ENCODE peak calls at places on chromosomes 3 and 15, in six cellular contexts. V, S, H, R, O and T are unnamed samples.

GRCh38 chr3:43080726-43081568 is 24.9 kb downstream of the POMGNT2 start:
- DNase-seq in V (no peak), S (no peak), H (no peak), R (no peak), O (no peak), T (no peak)

GRCh38 chr3:40191850-40192448 is 117.6 kb upstream of the EIF1B start:
- DNase-seq in V (peak; percentile 55), S (peak; percentile 23), H (peak; percentile 75), R (peak; percentile 43), O (peak; percentile 83), T (peak; percentile 79)

GRCh38 chr3:122942937-122943827 is 84.4 kb downstream of the SEMA5B start:
- DNase-seq in V (peak; percentile 66), S (no peak), H (peak; percentile 98), R (peak; percentile 13), O (no peak), T (peak; percentile 97)

GRCh38 chr3:41717591-41718093 is 244.3 kb downstream of the ULK4 start:
- DNase-seq in V (no peak), S (no peak), H (no peak), R (no peak), O (no peak), T (no peak)

GRCh38 chr3:196284396-196284795 is 3.1 kb downstream of the PCYT1A start:
- DNase-seq in V (peak; percentile 70), S (no peak), H (no peak), R (no peak), O (no peak), T (no peak)

GRCh38 chr3:161423911-161424522 is 52.7 kb upstream of the SPTSSB start:
- DNase-seq in V (peak; percentile 54), S (no peak), H (peak; percentile 46), R (no peak), O (no peak), T (peak; percentile 45)

GRCh38 chr3:150544726-150545125 is 1.6 kb downstream of the SERP1 start:
- DNase-seq in V (peak; percentile 38), S (no peak), H (no peak), R (no peak), O (no peak), T (no peak)

GRCh38 chr3:27939510-27939909 is 217.4 kb upstream of the EOMES start:
- DNase-seq in V (peak; percentile 33), S (no peak), H (no peak), R (no peak), O (no peak), T (no peak)

GRCh38 chr3:50567011-50567385 is 549 bp downstream of the C3orf18 start:
- DNase-seq in V (no peak), S (no peak), H (no peak), R (no peak), O (no peak), T (no peak)

GRCh38 chr15:58748787-58749531 is 548 bp downstream of the ADAM10 start:
- DNase-seq in V (peak; percentile 84), S (peak; percentile 21), H (peak; percentile 60), R (no peak), O (peak; percentile 80), T (peak; percentile 78)

GRCh38 chr3:185188816-185189215 is 36.0 kb upstream of the C3orf70 start:
- DNase-seq in V (no peak), S (no peak), H (no peak), R (no peak), O (no peak), T (no peak)

GRCh38 chr15:40688932-40689799 is 5.8 kb upstream of the RAD51 start:
- DNase-seq in V (no peak), S (no peak), H (no peak), R (no peak), O (no peak), T (no peak)

GRCh38 chr3:6326760-6327159 is 534.2 kb upstream of the GRM7 start:
- DNase-seq in V (no peak), S (no peak), H (no peak), R (no peak), O (no peak), T (no peak)

GRCh38 chr15:80638553-80639167 is 56.5 kb upstream of the ABHD17C start:
- DNase-seq in V (no peak), S (no peak), H (no peak), R (no peak), O (no peak), T (no peak)

GRCh38 chr3:126607214-126607908 is 47.6 kb downstream of the TXNRD3 start:
- DNase-seq in V (peak; percentile 75), S (no peak), H (no peak), R (peak; percentile 9), O (no peak), T (no peak)

GRCh38 chr3:185402561-185402960 is 39.6 kb downstream of the MAP3K13 start:
- DNase-seq in V (peak; percentile 43), S (no peak), H (no peak), R (peak; percentile 31), O (no peak), T (no peak)

GRCh38 chr3:58754074-58754473 is 87.5 kb upstream of the FAM3D start:
- DNase-seq in V (no peak), S (no peak), H (no peak), R (no peak), O (no peak), T (no peak)

GRCh38 chr15:51917493-51917892 is 54.1 kb downstream of the LEO1 start:
- DNase-seq in V (peak; percentile 29), S (no peak), H (peak; percentile 67), R (no peak), O (no peak), T (peak; percentile 55)

GRCh38 chr15:101045835-101046691 is 126.9 kb downstream of the LRRK1 start:
- DNase-seq in V (no peak), S (no peak), H (no peak), R (no peak), O (peak; percentile 45), T (peak; percentile 16)

GRCh38 chr15:43749690-43750345 is 3.6 kb downstream of the PDIA3 start:
- DNase-seq in V (peak; percentile 42), S (peak; percentile 38), H (no peak), R (no peak), O (peak; percentile 78), T (no peak)

GRCh38 chr3:127776347-127776746 is 46.0 kb downstream of the MGLL start:
- DNase-seq in V (no peak), S (no peak), H (no peak), R (no peak), O (no peak), T (no peak)

GRCh38 chr3:127544806-127545545 is 45.6 kb downstream of the TPRA1 start:
- DNase-seq in V (no peak), S (no peak), H (no peak), R (no peak), O (no peak), T (peak; percentile 27)

GRCh38 chr15:32855942-32856341 is 138.1 kb downstream of the GREM1 start:
- DNase-seq in V (peak; percentile 97), S (no peak), H (peak; percentile 45), R (peak; percentile 94), O (no peak), T (peak; percentile 33)

GRCh38 chr15:77295446-77295845 is 124.5 kb downstream of the PEAK1 start:
- DNase-seq in V (peak; percentile 66), S (no peak), H (no peak), R (no peak), O (no peak), T (no peak)

GRCh38 chr15:71743861-71744382 is 66.4 kb upstream of the NR2E3 start:
- DNase-seq in V (peak; percentile 70), S (peak; percentile 37), H (peak; percentile 64), R (peak; percentile 30), O (peak; percentile 82), T (peak; percentile 73)

GRCh38 chr3:141273700-141274410 is 42.2 kb downstream of the PXYLP1 start:
- DNase-seq in V (no peak), S (no peak), H (no peak), R (no peak), O (no peak), T (no peak)

GRCh38 chr15:51672100-51672731 is 9.1 kb upstream of the SCG3 start:
- DNase-seq in V (no peak), S (no peak), H (peak; percentile 13), R (no peak), O (no peak), T (peak; percentile 17)

GRCh38 chr15:99485153-99485947 is 80.4 kb upstream of the MEF2A start:
- DNase-seq in V (peak; percentile 4), S (no peak), H (no peak), R (no peak), O (no peak), T (peak; percentile 44)

GRCh38 chr15:76199106-76200082 is 111.9 kb downstream of the ETFA start:
- DNase-seq in V (peak; percentile 92), S (no peak), H (no peak), R (peak; percentile 35), O (peak; percentile 50), T (peak; percentile 75)

GRCh38 chr3:196064006-196064405 is 17.9 kb downstream of the TFRC start:
- DNase-seq in V (no peak), S (no peak), H (no peak), R (no peak), O (no peak), T (no peak)

GRCh38 chr3:10561942-10562565 is 56.7 kb upstream of the ATP2B2 start:
- DNase-seq in V (no peak), S (no peak), H (no peak), R (no peak), O (peak; percentile 22), T (no peak)

GRCh38 chr3:198079771-198080520 is 119.9 kb downstream of the LMLN start:
- DNase-seq in V (peak; percentile 18), S (peak; percentile 10), H (peak; percentile 14), R (no peak), O (peak; percentile 79), T (peak; percentile 45)

GRCh38 chr3:153061938-153062528 is 100.0 kb upstream of the RAP2B start:
- DNase-seq in V (no peak), S (no peak), H (no peak), R (no peak), O (no peak), T (no peak)

GRCh38 chr3:5226783-5227182 is 39.3 kb downstream of the EDEM1 start:
- DNase-seq in V (peak; percentile 67), S (no peak), H (no peak), R (peak; percentile 16), O (no peak), T (no peak)

GRCh38 chr15:47571241-47571640 is 146.1 kb upstream of the SEMA6D start:
- DNase-seq in V (no peak), S (no peak), H (no peak), R (no peak), O (no peak), T (no peak)

GRCh38 chr3:16523778-16524177 is 10.3 kb upstream of the RFTN1 start:
- DNase-seq in V (no peak), S (no peak), H (no peak), R (no peak), O (no peak), T (no peak)

GRCh38 chr3:171376125-171376947 is 83.9 kb downstream of the TNIK start:
- DNase-seq in V (peak; percentile 59), S (no peak), H (no peak), R (no peak), O (no peak), T (no peak)

GRCh38 chr3:169245631-169246030 is 417.9 kb downstream of the MECOM start:
- DNase-seq in V (no peak), S (no peak), H (no peak), R (no peak), O (no peak), T (no peak)